ENCODE peak calls at places on chromosomes 7 and 10, in ten cellular contexts. B, C, A, V, U, M, Z, R, F and J are unnamed samples.

GRCh38 chr7:107327986-107328569 is 141.8 kb upstream of the GPR22 start:
- DNase-seq in Z (no peak), R (peak; percentile 51), V (no peak), A (no peak), F (no peak), C (no peak), U (no peak), B (no peak), M (no peak), J (no peak)

GRCh38 chr7:107890493-107890961 is 456 bp upstream of the DLD start:
- DNase-seq in C (no peak), V (no peak), R (no peak), A (no peak), B (no peak), Z (no peak), U (no peak), F (peak; percentile 31), M (no peak), J (no peak)

GRCh38 chr10:24272374-24272773 is 63.4 kb downstream of the KIAA1217 start:
- DNase-seq in B (no peak), M (no peak), F (no peak), C (no peak), V (no peak), R (no peak), U (no peak), A (no peak), Z (no peak), J (no peak)

GRCh38 chr7:42972703-42973500 is 40.7 kb downstream of the MRPL32 start:
- DNase-seq in V (no peak), M (peak; percentile 48), Z (peak; percentile 20), B (peak; percentile 92), R (peak; percentile 75), C (peak; percentile 17), U (no peak), A (peak; percentile 72), F (no peak), J (no peak)

GRCh38 chr7:150967332-150967731 is 10.8 kb downstream of the KCNH2 start:
- DNase-seq in F (no peak), C (no peak), U (no peak), V (no peak), Z (no peak), B (no peak), R (no peak), A (no peak), M (no peak), J (no peak)

GRCh38 chr10:76114556-76114955 is 683.1 kb downstream of the LRMDA start:
- DNase-seq in U (no peak), C (no peak), A (no peak), F (no peak), Z (no peak), B (no peak), R (no peak), V (no peak), M (no peak), J (no peak)

GRCh38 chr7:14381306-14381705 is 391.8 kb upstream of the ETV1 start:
- DNase-seq in U (no peak), F (no peak), V (no peak), Z (no peak), M (no peak), R (peak; percentile 41), B (no peak), C (no peak), A (no peak), J (no peak)

GRCh38 chr7:73647725-73648592 is 19.7 kb upstream of the VPS37D start:
- DNase-seq in F (no peak), A (no peak), R (no peak), Z (no peak), M (peak; percentile 43), C (peak; percentile 83), B (no peak), V (peak; percentile 41), U (peak; percentile 76), J (no peak)

GRCh38 chr7:4684826-4685225 is 2.7 kb downstream of the FOXK1 start:
- DNase-seq in F (no peak), Z (no peak), B (no peak), M (no peak), A (no peak), R (no peak), U (peak; percentile 66), C (no peak), V (no peak), J (no peak)

GRCh38 chr7:4681922-4682620 is at the start of gene FOXK1:
- DNase-seq in C (peak; percentile 81), F (peak; percentile 44), A (peak; percentile 87), M (peak; percentile 46), V (peak; percentile 90), B (peak; percentile 39), Z (peak; percentile 86), U (peak; percentile 95), R (peak; percentile 65), J (peak; percentile 55)

GRCh38 chr7:4682621-4683042 is 537 bp downstream of the FOXK1 start:
- DNase-seq in F (peak; percentile 42), C (peak; percentile 58), V (peak; percentile 75), M (no peak), Z (peak; percentile 53), U (peak; percentile 93), A (peak; percentile 62), R (peak; percentile 47), B (peak; percentile 42), J (peak; percentile 31)

GRCh38 chr7:4683043-4683883 is 1.2 kb downstream of the FOXK1 start:
- DNase-seq in R (no peak), A (peak; percentile 66), B (no peak), F (no peak), V (peak; percentile 72), M (no peak), U (peak; percentile 87), Z (peak; percentile 55), C (peak; percentile 47), J (no peak)

GRCh38 chr7:4683884-4684565 is 1.9 kb downstream of the FOXK1 start:
- DNase-seq in U (peak; percentile 90), R (peak; percentile 87), A (peak; percentile 71), Z (peak; percentile 75), B (peak; percentile 80), C (peak; percentile 63), V (peak; percentile 53), F (peak; percentile 35), M (no peak), J (peak; percentile 55)
- TF ChIP-seq POLR2A in U (no peak), R (peak; percentile 70), A (no peak), Z (no peak), B (peak; percentile 74), C (peak; percentile 16), V (no peak), F (no peak), M (no peak), J (peak; percentile 24)

GRCh38 chr10:49184642-49185111 is 3.5 kb downstream of the TMEM273 start:
- DNase-seq in V (peak; percentile 50), Z (no peak), A (no peak), R (no peak), M (no peak), F (no peak), U (no peak), B (no peak), C (no peak), J (no peak)
- TF ChIP-seq CTCF in V (no peak), Z (no peak), A (no peak), R (no peak), M (no peak), F (no peak), U (no peak), B (no peak), C (no peak), J (no peak)

DNA sequence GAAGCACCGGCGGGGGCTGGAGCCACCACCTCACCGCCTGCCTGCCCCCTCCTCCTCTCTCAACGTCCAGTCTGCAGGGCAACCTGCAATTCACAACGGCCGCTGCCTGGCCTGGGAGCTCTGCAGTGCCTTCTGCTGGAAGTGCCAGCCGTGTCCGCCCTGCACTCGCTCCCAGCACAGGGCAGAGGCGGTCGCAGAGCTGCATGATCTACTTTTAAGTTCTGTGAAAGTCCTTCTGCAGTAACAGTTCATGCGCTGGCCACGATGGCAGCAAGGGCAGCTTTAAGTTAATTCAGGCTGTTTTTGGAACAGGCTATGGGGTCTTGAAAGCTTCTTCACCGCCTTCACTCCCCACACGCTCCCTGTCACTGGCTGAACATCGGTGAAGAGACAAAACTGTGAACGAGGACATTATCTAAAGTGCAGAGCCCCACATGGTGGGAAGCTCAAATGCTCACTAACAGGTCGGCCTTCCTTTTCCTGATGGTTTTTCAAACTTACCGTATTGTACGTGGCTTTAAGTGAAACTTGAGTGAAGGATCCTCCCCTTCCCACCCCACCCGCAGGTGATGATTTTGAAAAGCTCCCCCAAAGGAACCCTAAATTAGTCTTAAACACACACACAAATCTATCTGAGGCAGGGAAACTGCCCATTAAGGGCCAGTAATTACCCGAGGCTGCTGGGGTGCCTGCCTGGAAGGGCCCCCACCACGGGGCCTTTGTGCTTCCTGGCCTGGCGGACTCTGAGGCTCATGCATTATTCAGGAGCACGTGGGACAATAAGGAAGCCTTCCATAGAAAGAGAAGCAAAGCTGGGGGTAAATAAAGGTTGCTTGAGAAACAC is 504.3 kb downstream of the DNAJB6 start:
- DNase-seq in B (no peak), F (no peak), Z (no peak), V (no peak), R (no peak), A (no peak), U (peak; percentile 70), C (no peak), M (no peak), J (no peak)
- H3K4me3 ChIP-seq in B (no peak overlapping the region), F (no peak overlapping the region), Z (no peak overlapping the region), V (no peak overlapping the region), R (no peak overlapping the region), A (no peak overlapping the region), U (no peak overlapping the region), C (no peak overlapping the region), M (no peak overlapping the region), J (no peak overlapping the region)

GRCh38 chr7:22559829-22560489 is 60.0 kb upstream of the STEAP1B start:
- DNase-seq in M (peak; percentile 85), C (peak; percentile 65), V (peak; percentile 79), U (no peak), B (peak; percentile 85), F (peak; percentile 55), R (peak; percentile 86), Z (peak; percentile 74), A (peak; percentile 70), J (peak; percentile 50)

GRCh38 chr7:22563621-22564241 is 63.7 kb upstream of the STEAP1B start:
- DNase-seq in Z (no peak), C (no peak), A (no peak), M (no peak), F (no peak), B (peak; percentile 62), R (peak; percentile 12), V (no peak), U (no peak), J (no peak)

GRCh38 chr7:22561895-22562593 is 62.1 kb upstream of the STEAP1B start:
- DNase-seq in V (no peak), A (no peak), B (peak; percentile 20), Z (no peak), M (peak; percentile 55), F (no peak), U (no peak), C (no peak), R (peak; percentile 55), J (no peak)

GRCh38 chr7:22563115-22563514 is 63.1 kb upstream of the STEAP1B start:
- DNase-seq in U (no peak), M (no peak), R (peak; percentile 7), A (no peak), F (no peak), V (no peak), Z (peak; percentile 38), C (no peak), B (peak; percentile 68), J (no peak)

DNA sequence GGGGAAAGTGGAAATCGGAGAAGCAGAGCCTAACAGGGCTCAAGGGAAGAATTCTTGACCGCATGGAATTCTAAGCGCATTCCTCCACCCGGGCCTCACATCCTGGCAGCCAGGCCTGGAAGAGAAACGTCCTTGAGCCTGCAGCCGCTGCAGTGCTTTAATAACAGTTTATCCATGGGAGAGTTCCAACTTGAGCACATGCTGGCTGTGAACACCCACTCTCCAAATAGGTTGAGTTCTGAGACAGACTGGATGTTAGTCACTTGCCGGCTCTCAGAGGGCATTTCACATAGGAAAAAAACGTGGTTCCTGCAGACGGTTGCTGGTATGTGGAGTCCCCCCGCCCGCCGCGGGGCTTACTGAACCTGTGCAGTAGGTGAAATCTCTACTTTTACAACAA is 61.4 kb upstream of the STEAP1B start:
- DNase-seq in M (peak; percentile 55), V (no peak), U (no peak), F (peak; percentile 82), Z (peak; percentile 83), A (peak; percentile 79), B (peak; percentile 96), R (peak; percentile 100), C (peak; percentile 39), J (peak; percentile 83)
- TF ChIP-seq POLR2A in M (no peak), V (no peak), U (no peak), F (no peak), Z (no peak), A (no peak), B (peak; percentile 80), R (peak; percentile 73), C (no peak), J (no peak)